ENCODE peak calls at places on chromosomes 7 and 10, in six cellular contexts. One of them, this sample, is unnamed.

GRCh38 chr10:17022898-17023297 is 106.7 kb downstream of the CUBN start:
- DNase-seq in amniotic stem cell: no peak
- DNase-seq in RWPE1: no peak
- DNase-seq in NB4: no peak
- DNase-seq in HCEC 1CT: peak
- DNase-seq in HS-5: no peak
- DNase-seq in this sample: no peak

GRCh38 chr10:51206471-51206870 is 132.2 kb downstream of the PRKG1 start:
- DNase-seq in amniotic stem cell: no peak
- DNase-seq in NB4: no peak
- DNase-seq in HS-5: no peak
- DNase-seq in RWPE1: no peak
- DNase-seq in HCEC 1CT: no peak
- DNase-seq in this sample: no peak

GRCh38 chr7:30658471-30659074 is 23.7 kb downstream of the CRHR2 start:
- DNase-seq in amniotic stem cell: no peak
- DNase-seq in NB4: peak
- DNase-seq in RWPE1: no peak
- DNase-seq in HS-5: no peak
- DNase-seq in HCEC 1CT: no peak
- DNase-seq in this sample: no peak

GRCh38 chr7:37832194-37832593 is 16.2 kb upstream of the NME8 start:
- DNase-seq in amniotic stem cell: no peak
- DNase-seq in NB4: no peak
- DNase-seq in RWPE1: peak
- DNase-seq in HCEC 1CT: no peak
- DNase-seq in HS-5: no peak
- DNase-seq in this sample: no peak

GRCh38 chr10:11896549-11897200 is 73.5 kb downstream of the PROSER2 start:
- DNase-seq in HS-5: no peak
- DNase-seq in amniotic stem cell: no peak
- DNase-seq in NB4: no peak
- DNase-seq in HCEC 1CT: no peak
- DNase-seq in RWPE1: no peak
- DNase-seq in this sample: no peak

GRCh38 chr7:30276203-30276900 is 8.0 kb upstream of the ZNRF2 start:
- DNase-seq in RWPE1: peak
- DNase-seq in HCEC 1CT: peak
- DNase-seq in HS-5: no peak
- DNase-seq in amniotic stem cell: peak
- DNase-seq in NB4: peak
- DNase-seq in this sample: peak

GRCh38 chr7:139669106-139670061 is 108.4 kb downstream of the HIPK2 start:
- DNase-seq in NB4: no peak
- DNase-seq in RWPE1: no peak
- DNase-seq in HCEC 1CT: no peak
- DNase-seq in HS-5: no peak
- DNase-seq in amniotic stem cell: no peak
- DNase-seq in this sample: no peak

GRCh38 chr10:117163061-117163953 is 25.2 kb upstream of the VAX1 start:
- DNase-seq in amniotic stem cell: no peak
- DNase-seq in NB4: no peak
- DNase-seq in HCEC 1CT: no peak
- DNase-seq in RWPE1: no peak
- DNase-seq in HS-5: no peak
- DNase-seq in this sample: no peak

GRCh38 chr7:43649755-43650274 is 66.9 kb downstream of the STK17A start:
- DNase-seq in NB4: peak
- DNase-seq in RWPE1: peak
- DNase-seq in amniotic stem cell: no peak
- DNase-seq in HS-5: no peak
- DNase-seq in HCEC 1CT: peak
- DNase-seq in this sample: peak

GRCh38 chr7:80150621-80151273 is 16.1 kb downstream of the GNAI1 start:
- DNase-seq in HCEC 1CT: peak
- DNase-seq in NB4: no peak
- DNase-seq in amniotic stem cell: no peak
- DNase-seq in HS-5: no peak
- DNase-seq in RWPE1: peak
- DNase-seq in this sample: peak

GRCh38 chr10:97531401-97531985 is 32.8 kb downstream of the UBTD1 start:
- DNase-seq in HS-5: no peak
- DNase-seq in NB4: no peak
- DNase-seq in amniotic stem cell: no peak
- DNase-seq in RWPE1: no peak
- DNase-seq in HCEC 1CT: peak
- DNase-seq in this sample: peak

GRCh38 chr10:72253002-72253401 is 20.7 kb upstream of the DDIT4 start:
- DNase-seq in RWPE1: no peak
- DNase-seq in NB4: no peak
- DNase-seq in amniotic stem cell: no peak
- DNase-seq in HS-5: no peak
- DNase-seq in HCEC 1CT: no peak
- DNase-seq in this sample: no peak

This sample was measured in IMR-90.